ENCODE peak calls at places on chromosomes 2 and 18, in seven cellular contexts. E is H9, Y is IMR-90, U is neuronal stem cell, I is H1, M is mesenchymal stem cell, J is trophoblast cell. Q is an unnamed sample. For H3K4me1, the result is how much of the 10 kb centered on the place peaks cover.

GRCh38 chr2:112870851-112871830 is 34.6 kb upstream of the IL1B start:
- DNase-seq in M (peak), Y (no peak), I (no peak), U (no peak), E (no peak), J (no peak), Q (no peak)

GRCh38 chr2:212940816-212941215 is 210.6 kb downstream of the IKZF2 start:
- DNase-seq in E (peak), Y (peak), U (peak), J (no peak), M (peak), I (no peak), Q (peak)

GRCh38 chr2:127650041-127650784 is 4.3 kb downstream of the GPR17 start:
- DNase-seq in M (no peak), I (no peak), Y (no peak), E (no peak), U (no peak), J (no peak), Q (no peak)

GRCh38 chr2:179622635-179623034 is 238.8 kb downstream of the ZNF385B start:
- DNase-seq in M (no peak), U (no peak), I (no peak), J (no peak), E (no peak), Y (no peak), Q (no peak)

GRCh38 chr2:105329561-105330495 is at the start of gene TGFBRAP1:
- DNase-seq in E (peak), M (peak), Y (peak), J (peak), U (peak), I (peak), Q (peak)

GRCh38 chr2:107927034-107927534 is 59.2 kb upstream of the SLC5A7 start:
- DNase-seq in I (no peak), M (no peak), E (no peak), U (no peak), Y (no peak), J (peak), Q (no peak)

GRCh38 chr18:75320506-75320905 is 107.0 kb downstream of the SMIM21 start:
- DNase-seq in M (no peak), U (no peak), Y (no peak), J (no peak), I (no peak), E (no peak), Q (no peak)

GRCh38 chr2:221817052-221817451 is 244.9 kb upstream of the EPHA4 start:
- DNase-seq in E (no peak), I (no peak), M (peak), Y (no peak), J (peak), U (no peak), Q (no peak)

GRCh38 chr2:38433607-38433975 is 56.5 kb upstream of the ATL2 start:
- DNase-seq in Y (no peak), I (no peak), E (no peak), U (no peak), M (no peak), J (no peak), Q (no peak)

GRCh38 chr2:105872142-105872728 is 127.5 kb downstream of the NCK2 start:
- DNase-seq in I (no peak), Y (no peak), M (no peak), J (no peak), E (no peak), U (no peak), Q (no peak)

GRCh38 chr2:10721344-10722251 is at the start of gene ATP6V1C2:
- DNase-seq in Y (no peak), J (peak), U (peak), I (peak), M (no peak), E (peak), Q (peak)

GRCh38 chr2:217177687-217178086 is 317.8 kb upstream of the TNP1 start:
- DNase-seq in J (no peak), E (no peak), M (no peak), I (no peak), U (no peak), Y (no peak), Q (no peak)

GRCh38 chr2:170465241-170465640 is 249.9 kb upstream of the SP5 start:
- DNase-seq in U (no peak), M (peak), J (peak), Y (no peak), E (no peak), I (no peak), Q (no peak)

GRCh38 chr2:24779121-24779520 is 14.1 kb downstream of the PTRHD1 start:
- DNase-seq in I (peak), U (no peak), J (peak), M (no peak), Y (no peak), E (no peak), Q (no peak)

GRCh38 chr2:109285244-109285651 is 156.2 kb downstream of the SH3RF3 start:
- DNase-seq in I (no peak), U (no peak), Y (peak), M (no peak), J (no peak), E (no peak), Q (no peak)

GRCh38 chr2:109201465-109202420 is 72.7 kb downstream of the SH3RF3 start:
- DNase-seq in U (no peak), I (no peak), J (no peak), E (no peak), M (no peak), Y (no peak), Q (no peak)

DNA sequence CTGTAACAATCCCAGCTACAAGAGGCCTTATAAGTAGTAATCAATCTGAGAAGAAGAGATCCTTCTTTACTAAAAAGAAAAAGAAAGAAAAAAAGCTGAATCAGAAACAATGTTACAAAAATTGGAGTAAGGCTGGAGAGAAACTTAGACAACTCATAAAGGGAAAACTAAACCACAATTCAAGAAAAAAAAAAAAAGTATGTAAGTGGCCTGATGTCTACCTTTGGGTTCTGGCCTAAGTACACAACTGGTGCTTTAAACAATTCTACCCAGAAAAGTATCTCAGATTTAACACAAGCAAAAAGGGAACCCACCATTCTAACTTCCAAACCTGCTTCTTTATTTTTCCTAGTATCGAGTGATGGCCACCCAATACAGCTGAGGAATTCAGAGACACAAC is 45.3 kb downstream of the ZNF521 start:
- DNase-seq in U (no peak), I (no peak), Y (peak), M (no peak), E (no peak), J (no peak), Q (no peak)
- H2BK120ac ChIP-seq in U (no peak), I (no peak), Y (no peak), M (no peak), E (no peak), J (no peak), Q (no peak)

GRCh38 chr2:238874330-238875050 is 26.6 kb downstream of the TWIST2 start:
- DNase-seq in I (no peak), M (no peak), J (no peak), U (no peak), E (no peak), Y (no peak), Q (no peak)

GRCh38 chr2:238873841-238874240 is 26.0 kb downstream of the TWIST2 start:
- DNase-seq in E (no peak), Y (no peak), I (no peak), U (no peak), M (no peak), J (no peak), Q (no peak)

GRCh38 chr2:238873401-238873801 is 25.5 kb downstream of the TWIST2 start:
- DNase-seq in U (no peak), J (no peak), I (no peak), E (no peak), Y (no peak), M (no peak), Q (no peak)

GRCh38 chr2:238872026-238872425 is 24.1 kb downstream of the TWIST2 start:
- DNase-seq in E (no peak), I (no peak), Y (no peak), J (no peak), M (no peak), U (no peak), Q (no peak)

GRCh38 chr2:238872628-238873400 is 24.9 kb downstream of the TWIST2 start:
- DNase-seq in Y (no peak), I (no peak), J (no peak), E (no peak), U (no peak), M (no peak), Q (peak)
- H3K4me1 ChIP-seq in Y (under half), I (under half), J (under half), E (under half), U (under half), M (under half), Q (under half)

GRCh38 chr2:9385841-9386240 is 37.5 kb downstream of the ITGB1BP1 start:
- DNase-seq in U (no peak), I (no peak), M (no peak), J (no peak), E (no peak), Y (no peak), Q (peak)

GRCh38 chr2:9388950-9389911 is 34.1 kb downstream of the ITGB1BP1 start:
- DNase-seq in I (no peak), J (peak), Y (no peak), M (no peak), E (no peak), U (no peak), Q (no peak)

GRCh38 chr2:9390151-9390850 is 33.0 kb downstream of the ITGB1BP1 start:
- DNase-seq in Y (no peak), E (no peak), J (no peak), U (no peak), M (no peak), I (no peak), Q (no peak)

GRCh38 chr2:9390991-9391390 is 32.3 kb downstream of the ITGB1BP1 start:
- DNase-seq in I (no peak), M (no peak), E (no peak), U (no peak), Y (no peak), J (no peak), Q (no peak)

DNA sequence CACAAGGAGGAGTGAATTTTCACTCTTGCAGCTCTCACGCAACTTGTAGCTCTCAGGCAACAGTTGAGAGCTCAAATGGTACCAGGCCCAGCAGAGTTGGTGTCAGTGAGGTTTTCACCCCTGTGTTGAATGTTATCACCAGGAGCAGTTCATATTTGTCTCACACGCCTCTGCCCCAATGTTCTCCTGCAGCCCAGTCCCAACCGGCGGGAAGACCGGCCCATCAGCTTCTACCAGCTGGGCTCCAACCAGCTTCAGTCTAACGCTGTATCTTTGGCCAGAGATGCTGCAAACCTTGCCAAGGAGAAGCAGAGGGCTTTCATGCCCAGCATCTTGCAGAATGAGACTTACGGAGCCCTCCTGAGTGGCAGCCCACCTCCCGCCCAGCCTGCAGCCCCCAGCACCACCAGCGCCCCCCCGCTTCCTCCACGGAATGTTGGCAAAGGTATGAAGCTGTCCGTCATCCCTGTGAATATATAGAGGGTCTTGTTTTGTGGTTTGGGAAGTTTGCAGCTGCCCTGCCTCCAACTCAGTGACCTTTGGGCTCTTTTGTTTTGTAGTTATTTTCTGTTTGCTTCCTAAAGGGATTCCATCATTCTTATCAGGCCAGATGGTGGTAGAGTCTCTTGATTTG is 35.1 kb downstream of the ITGB1BP1 start:
- DNase-seq in E (no peak), I (no peak), Y (no peak), U (no peak), M (no peak), J (no peak), Q (no peak)
- H2BK120ac ChIP-seq in E (no peak), I (no peak), Y (no peak), U (no peak), M (no peak), J (no peak), Q (no peak)

GRCh38 chr2:36389081-36389480 is 33.5 kb downstream of the CRIM1 start:
- DNase-seq in E (no peak), U (no peak), Y (peak), M (peak), I (no peak), J (no peak), Q (peak)

GRCh38 chr2:36387258-36387916 is 31.8 kb downstream of the CRIM1 start:
- DNase-seq in E (no peak), U (no peak), Y (no peak), J (no peak), M (peak), I (no peak), Q (no peak)

GRCh38 chr2:36392854-36393253 is 37.3 kb downstream of the CRIM1 start:
- DNase-seq in U (no peak), I (no peak), J (no peak), Y (no peak), M (no peak), E (peak), Q (peak)

GRCh38 chr2:36385603-36386002 is 30.0 kb downstream of the CRIM1 start:
- DNase-seq in M (no peak), E (no peak), Y (no peak), I (no peak), J (no peak), U (no peak), Q (peak)

GRCh38 chr2:36388472-36388871 is 32.9 kb downstream of the CRIM1 start:
- DNase-seq in J (no peak), I (no peak), Y (no peak), M (peak), U (no peak), E (no peak), Q (no peak)
- H3K4me1 ChIP-seq in J (under half), I (under half), Y (under half), M (under half), U (under half), E (under half), Q (under half)

DNA sequence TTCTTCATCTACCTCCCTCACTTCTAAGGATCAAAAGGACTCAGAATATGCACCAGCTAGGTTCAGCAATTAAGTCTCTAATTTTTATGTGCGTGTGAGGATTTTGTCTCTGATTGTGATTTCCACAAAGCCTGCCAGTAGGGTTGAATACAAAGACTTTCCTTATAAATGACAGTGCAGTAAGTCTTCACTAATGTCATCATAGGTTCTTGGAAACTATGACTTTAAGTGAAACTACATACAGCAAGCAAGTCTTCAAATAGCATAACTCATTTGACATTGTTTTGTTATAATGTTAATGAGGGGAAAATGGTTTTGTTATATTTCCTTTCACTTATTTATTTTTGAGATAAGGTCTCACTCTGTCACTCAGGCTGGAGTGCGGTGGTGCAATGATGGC is 526.3 kb upstream of the DCC start:
- DNase-seq in M (no peak), J (no peak), Y (no peak), I (no peak), U (no peak), E (no peak), Q (no peak)
- H2BK120ac ChIP-seq in M (no peak), J (no peak), Y (no peak), I (no peak), U (no peak), E (no peak), Q (no peak)

GRCh38 chr2:95030496-95030895 is 5.0 kb downstream of the MAL start:
- DNase-seq in J (no peak), M (no peak), I (no peak), Y (no peak), U (no peak), E (no peak), Q (peak)

GRCh38 chr2:95031076-95031725 is 5.7 kb downstream of the MAL start:
- DNase-seq in J (no peak), I (no peak), Y (no peak), U (no peak), E (no peak), M (no peak), Q (no peak)

GRCh38 chr2:95031726-95032116 is 6.2 kb downstream of the MAL start:
- DNase-seq in J (no peak), Y (no peak), M (no peak), I (no peak), E (no peak), U (no peak), Q (no peak)

GRCh38 chr2:95032868-95033603 is 7.5 kb downstream of the MAL start:
- DNase-seq in M (no peak), Y (no peak), U (no peak), J (no peak), E (no peak), I (no peak), Q (peak)

DNA sequence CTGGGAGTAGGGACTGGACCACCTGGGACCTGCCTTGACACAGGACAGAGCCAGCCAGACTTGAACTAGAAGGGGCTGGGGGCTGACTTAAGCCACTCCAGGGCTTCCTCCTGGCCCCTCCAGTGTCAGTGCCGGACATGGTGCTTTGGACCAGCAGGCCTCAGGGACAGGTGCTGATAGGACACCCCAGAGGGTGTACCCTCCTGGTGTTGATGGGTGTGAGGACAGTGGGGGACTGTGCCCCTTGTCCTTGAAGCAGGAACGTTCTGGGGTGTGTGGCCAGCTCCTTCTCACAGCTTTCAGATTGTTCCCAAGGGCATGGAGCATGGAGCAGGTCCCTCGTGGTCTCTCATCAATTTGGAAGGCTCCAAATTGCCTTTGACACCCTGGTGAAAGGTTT is 6.8 kb downstream of the MAL start:
- DNase-seq in E (no peak), Y (no peak), I (no peak), M (no peak), J (no peak), U (no peak), Q (no peak)
- H3K4me1 ChIP-seq in E (under half), Y (under half), I (under half), M (under half), J (under half), U (under half), Q (under half)

GRCh38 chr2:124647663-124648062 is 622.6 kb downstream of the CNTNAP5 start:
- DNase-seq in Y (no peak), E (no peak), I (no peak), U (no peak), M (no peak), J (no peak), Q (no peak)

GRCh38 chr2:124647245-124647644 is 622.2 kb downstream of the CNTNAP5 start:
- DNase-seq in Y (no peak), M (no peak), J (no peak), E (no peak), U (no peak), I (no peak), Q (no peak)

GRCh38 chr2:124652099-124652498 is 627.0 kb downstream of the CNTNAP5 start:
- DNase-seq in M (no peak), J (no peak), U (no peak), Y (no peak), I (no peak), E (no peak), Q (no peak)

GRCh38 chr2:124649001-124649400 is 623.9 kb downstream of the CNTNAP5 start:
- DNase-seq in I (no peak), Y (no peak), U (no peak), M (no peak), E (no peak), J (no peak), Q (no peak)
- H2BK120ac ChIP-seq in I (no peak), Y (no peak), U (no peak), M (no peak), E (no peak), J (no peak), Q (no peak)

GRCh38 chr18:26943906-26944305 is 78.4 kb upstream of the AQP4 start:
- DNase-seq in J (no peak), U (no peak), Y (no peak), M (no peak), E (no peak), I (no peak), Q (no peak)

GRCh38 chr18:26940744-26941398 is 75.4 kb upstream of the AQP4 start:
- DNase-seq in Y (no peak), U (no peak), M (no peak), J (no peak), E (no peak), I (no peak), Q (no peak)

GRCh38 chr18:26941608-26942007 is 76.1 kb upstream of the AQP4 start:
- DNase-seq in U (no peak), J (no peak), M (no peak), E (no peak), I (no peak), Y (no peak), Q (no peak)
- H3K4me1 ChIP-seq in U (under half), J (under half), M (under half), E (under half), I (under half), Y (under half), Q (under half)

Q was measured in mesendoderm.